ENCODE peak calls at places on chromosomes 5 and 9, in nine cellular contexts. N is CD14-positive monocyte, O is ascending aorta, S is HCT116, W is GM13976, A is lower leg skin, F is endodermal cell, C is H9, T is WTC11. Y is an unnamed sample.

GRCh38 chr9:520315-520714 is 305.6 kb downstream of the DOCK8 start:
- DNase-seq in N (no peak), O (no peak), S (no peak), W (no peak), A (no peak), F (no peak), C (no peak), T (no peak), Y (no peak)

GRCh38 chr5:1343931-1344901 is 683 bp downstream of the CLPTM1L start:
- DNase-seq in N (no peak), O (no peak), S (no peak), W (no peak), A (no peak), F (no peak), C (no peak), T (peak), Y (peak)

GRCh38 chr9:32989651-32990050 is 11.8 kb downstream of the APTX start:
- DNase-seq in N (no peak), O (no peak), S (no peak), W (no peak), A (no peak), F (no peak), C (no peak), T (no peak), Y (no peak)

GRCh38 chr5:143494162-143494561 is 90.7 kb upstream of the NR3C1 start:
- DNase-seq in N (no peak), O (no peak), S (no peak), W (no peak), A (no peak), F (no peak), C (no peak), T (no peak), Y (no peak)

GRCh38 chr5:2320611-2321010 is 430.9 kb downstream of the IRX2 start:
- DNase-seq in N (no peak), O (no peak), S (no peak), W (no peak), A (no peak), F (no peak), C (no peak), T (no peak), Y (no peak)

GRCh38 chr5:11692636-11693035 is 211.6 kb downstream of the CTNND2 start:
- DNase-seq in N (no peak), O (no peak), S (no peak), W (no peak), A (no peak), F (no peak), C (no peak), T (no peak), Y (no peak)

GRCh38 chr9:15873573-15874177 is 320.8 kb downstream of the CCDC171 start:
- DNase-seq in N (no peak), O (no peak), S (peak), W (peak), A (no peak), F (no peak), C (no peak), T (no peak), Y (no peak)

GRCh38 chr5:1542755-1543154 is 19.0 kb upstream of the LPCAT1 start:
- DNase-seq in N (no peak), O (peak), S (peak), W (no peak), A (peak), F (peak), C (no peak), T (no peak), Y (peak)

GRCh38 chr5:66724336-66724735 is 128.1 kb downstream of the MAST4 start:
- DNase-seq in N (no peak), O (no peak), S (no peak), W (no peak), A (no peak), F (no peak), C (no peak), T (no peak), Y (no peak)

GRCh38 chr5:150311015-150311692 is 8.4 kb upstream of the ARSI start:
- DNase-seq in N (no peak), O (no peak), S (no peak), W (no peak), A (no peak), F (peak), C (no peak), T (no peak), Y (no peak)

GRCh38 chr5:72378636-72379289 is 58.6 kb downstream of the PTCD2 start:
- DNase-seq in N (peak), O (no peak), S (no peak), W (no peak), A (peak), F (no peak), C (no peak), T (no peak), Y (no peak)

GRCh38 chr5:58648846-58649245 is 66.0 kb downstream of the RAB3C start:
- DNase-seq in N (no peak), O (no peak), S (no peak), W (no peak), A (no peak), F (no peak), C (no peak), T (no peak), Y (no peak)

GRCh38 chr9:135344523-135344901 is 135.1 kb upstream of the PPP1R26 start:
- DNase-seq in N (peak), O (no peak), S (no peak), W (no peak), A (no peak), F (no peak), C (no peak), T (peak), Y (peak)

GRCh38 chr5:57386958-57387357 is 95.7 kb downstream of the ACTBL2 start:
- DNase-seq in N (no peak), O (no peak), S (no peak), W (no peak), A (no peak), F (no peak), C (no peak), T (no peak), Y (no peak)

GRCh38 chr5:91499943-91500531 is 116.9 kb upstream of the ARRDC3 start:
- DNase-seq in N (no peak), O (no peak), S (peak), W (peak), A (no peak), F (no peak), C (no peak), T (no peak), Y (no peak)

GRCh38 chr5:146049704-146050026 is 55.7 kb downstream of the PLAC8L1 start:
- DNase-seq in N (no peak), O (no peak), S (no peak), W (no peak), A (no peak), F (no peak), C (no peak), T (no peak), Y (no peak)

GRCh38 chr5:146050061-146050460 is 55.3 kb downstream of the PLAC8L1 start:
- DNase-seq in N (no peak), O (no peak), S (no peak), W (no peak), A (no peak), F (no peak), C (no peak), T (no peak), Y (no peak)

GRCh38 chr5:146051678-146052077 is 53.7 kb downstream of the PLAC8L1 start:
- DNase-seq in N (no peak), O (no peak), S (no peak), W (no peak), A (no peak), F (no peak), C (no peak), T (no peak), Y (no peak)

GRCh38 chr5:146055432-146055831 is 49.9 kb downstream of the PLAC8L1 start:
- DNase-seq in N (no peak), O (no peak), S (no peak), W (no peak), A (no peak), F (no peak), C (no peak), T (no peak), Y (no peak)

DNA sequence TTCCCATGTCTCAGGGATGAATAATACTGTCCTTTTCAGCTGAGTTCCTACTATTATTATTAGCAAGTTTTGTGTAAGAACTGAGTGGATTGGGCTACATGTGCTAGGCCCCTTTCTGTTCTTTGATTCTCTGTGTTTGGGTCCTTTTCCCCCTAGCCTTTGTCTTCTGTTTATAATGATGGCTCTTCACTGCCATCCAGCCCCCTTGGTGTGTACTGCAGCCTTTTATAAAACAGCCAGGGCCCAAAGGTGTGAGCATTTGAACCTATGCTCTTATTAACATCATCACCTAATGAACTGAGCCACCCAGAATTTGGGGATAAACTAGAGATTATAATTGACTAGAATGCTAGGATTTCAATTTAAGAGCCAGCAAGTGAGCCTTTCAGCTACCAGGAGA is 52.6 kb downstream of the PLAC8L1 start:
- DNase-seq in N (no peak), O (no peak), S (no peak), W (no peak), A (no peak), F (peak), C (no peak), T (no peak), Y (no peak)
- TF ChIP-seq CTCF in N (no peak), O (no peak), S (peak), W (no peak), A (no peak), F (peak), C (peak), T (no peak), Y (peak)

GRCh38 chr5:170633235-170634041 is 129.6 kb downstream of the KCNIP1 start:
- DNase-seq in N (no peak), O (no peak), S (peak), W (no peak), A (peak), F (peak), C (peak), T (peak), Y (peak)
- TF ChIP-seq CTCF in N (peak), O (no peak), S (no peak), W (no peak), A (no peak), F (no peak), C (no peak), T (peak), Y (no peak)

GRCh38 chr9:71781391-71781790 is 13.1 kb upstream of the CEMIP2 start:
- DNase-seq in N (no peak), O (no peak), S (no peak), W (peak), A (no peak), F (no peak), C (no peak), T (no peak), Y (no peak)
- TF ChIP-seq CTCF in N (no peak), O (no peak), S (no peak), W (no peak), A (no peak), F (no peak), C (no peak), T (no peak), Y (no peak)

DNA sequence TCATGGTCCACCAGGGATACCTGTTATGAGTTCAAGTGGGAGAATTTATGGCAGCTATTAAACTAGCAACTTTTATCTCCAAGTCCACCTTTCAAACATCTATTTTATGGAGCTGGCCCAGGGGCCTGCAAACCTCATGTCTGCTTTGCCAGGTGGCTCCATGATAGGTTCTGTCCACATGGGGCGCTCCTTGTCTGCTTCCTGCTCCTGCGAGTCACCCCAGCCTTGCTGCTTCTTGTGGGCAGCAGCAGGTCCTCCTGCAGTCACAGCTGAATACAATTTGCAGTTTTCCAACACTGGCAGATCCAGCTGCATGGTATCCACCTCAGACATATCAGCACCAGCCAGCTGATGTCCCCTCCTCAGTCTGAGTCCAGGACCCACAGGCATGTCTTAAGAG is 39.6 kb upstream of the FRRS1L start:
- DNase-seq in N (no peak), O (no peak), S (no peak), W (no peak), A (no peak), F (peak), C (peak), T (peak), Y (no peak)
- TF ChIP-seq CTCF in N (no peak), O (no peak), S (no peak), W (no peak), A (no peak), F (peak), C (peak), T (peak), Y (peak)

GRCh38 chr9:37262410-37262809 is 142.0 kb downstream of the ZCCHC7 start:
- DNase-seq in N (no peak), O (no peak), S (no peak), W (no peak), A (no peak), F (peak), C (no peak), T (peak), Y (no peak)
- TF ChIP-seq CTCF in N (peak), O (no peak), S (peak), W (peak), A (no peak), F (peak), C (peak), T (no peak), Y (peak)

DNA sequence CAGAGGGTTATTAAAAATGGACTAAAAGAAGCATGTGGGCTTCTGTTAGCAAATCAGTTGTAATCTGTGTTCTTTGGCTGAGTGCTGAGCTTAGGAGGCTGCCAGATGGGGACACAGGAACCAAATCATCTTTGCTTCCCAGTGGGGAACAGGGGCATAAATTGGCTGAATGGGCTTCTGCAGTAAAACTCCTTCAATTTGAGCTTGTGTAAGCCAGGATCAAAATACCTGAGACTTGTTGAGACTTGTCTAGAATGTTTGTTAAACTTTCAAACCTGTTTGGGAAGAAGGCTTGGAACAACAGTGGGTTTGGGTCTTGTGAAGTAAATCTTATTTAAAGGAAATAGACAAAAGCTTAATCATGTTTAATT is 32.2 kb upstream of the TNFAIP8 start:
- DNase-seq in N (no peak), O (no peak), S (no peak), W (no peak), A (no peak), F (no peak), C (no peak), T (no peak), Y (no peak)
- TF ChIP-seq CTCF in N (no peak), O (no peak), S (no peak), W (no peak), A (no peak), F (no peak), C (no peak), T (no peak), Y (no peak)

DNA sequence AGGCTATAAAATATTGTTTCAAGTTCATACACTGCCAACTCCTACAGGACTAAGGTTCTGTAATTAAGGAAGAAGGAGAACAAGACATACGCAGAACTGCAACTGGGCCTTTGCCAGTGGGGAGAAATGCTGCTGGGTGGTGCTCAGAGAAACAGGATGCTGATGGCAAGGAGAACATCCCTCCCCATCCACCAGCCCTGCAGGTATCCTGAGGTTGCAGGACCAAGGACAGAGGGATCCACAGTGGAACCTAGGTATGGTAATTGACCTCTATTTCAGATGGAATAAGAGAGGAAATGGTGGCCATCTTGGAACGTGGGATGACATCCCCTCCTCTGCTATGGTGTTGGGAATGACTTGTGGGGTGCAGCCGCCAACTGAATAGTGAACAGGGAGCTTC is 206.3 kb upstream of the S1PR3 start:
- DNase-seq in N (no peak), O (no peak), S (no peak), W (no peak), A (no peak), F (no peak), C (no peak), T (no peak), Y (no peak)
- TF ChIP-seq CTCF in N (no peak), O (no peak), S (no peak), W (no peak), A (no peak), F (no peak), C (no peak), T (no peak), Y (no peak)

GRCh38 chr5:174837919-174838902 is 113.8 kb downstream of the MSX2 start:
- DNase-seq in N (no peak), O (no peak), S (peak), W (no peak), A (peak), F (peak), C (peak), T (peak), Y (no peak)
- TF ChIP-seq CTCF in N (no peak), O (no peak), S (peak), W (no peak), A (no peak), F (peak), C (peak), T (peak), Y (peak)

DNA sequence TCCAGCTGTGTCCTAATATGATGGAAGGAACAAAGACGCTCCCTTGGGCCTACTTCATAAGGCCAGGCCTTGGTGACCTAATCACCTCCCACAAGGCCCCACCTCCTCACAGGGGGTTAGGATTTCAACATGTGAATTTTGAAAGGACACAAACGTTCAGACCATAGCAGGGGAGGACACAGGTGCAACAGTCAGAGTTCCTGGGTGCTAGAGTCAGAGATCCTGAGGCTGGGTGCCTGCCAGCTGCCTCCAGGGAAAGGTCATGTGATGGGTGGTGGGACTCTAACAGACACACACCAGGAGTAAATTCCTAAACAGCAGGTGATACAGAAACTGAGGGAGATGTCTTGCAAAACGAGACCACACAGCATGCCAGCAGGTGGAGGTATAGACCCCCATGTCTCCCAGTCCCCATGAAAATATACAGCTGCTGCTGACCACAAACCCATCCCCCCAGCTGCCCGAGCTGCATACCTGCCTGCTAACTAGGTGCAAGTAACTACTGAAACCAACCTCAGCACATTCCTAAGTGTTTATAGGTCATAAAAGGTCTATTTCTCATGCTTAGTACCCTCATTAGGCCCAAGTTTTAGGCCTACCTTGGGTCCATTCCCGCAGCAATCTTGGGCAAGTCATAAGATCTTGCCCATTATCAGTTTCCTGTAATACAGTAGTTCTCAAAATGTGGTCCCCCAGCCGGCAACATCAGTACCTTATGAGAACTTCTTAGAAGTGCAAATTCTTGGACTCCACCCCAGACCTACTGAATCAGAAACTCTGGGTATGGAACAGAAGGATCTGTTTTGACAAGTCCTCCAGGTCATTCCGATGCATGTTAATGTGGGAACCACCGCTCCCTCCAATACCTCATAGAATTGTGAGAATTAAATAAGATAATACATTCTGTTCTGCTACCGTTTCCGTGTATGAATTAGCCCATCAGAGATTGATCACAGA is 245.3 kb downstream of the ENC1 start:
- DNase-seq in N (no peak), O (no peak), S (no peak), W (no peak), A (no peak), F (peak), C (peak), T (peak), Y (no peak)
- TF ChIP-seq CTCF in N (peak), O (no peak), S (no peak), W (no peak), A (no peak), F (peak), C (peak), T (no peak), Y (no peak)